ENCODE peak calls at places on chromosomes 6 and 20, in ten cellular contexts. D, U, B, C, E, Z, K, G, F and A are unnamed samples.

GRCh38 chr20:4875578-4876067 is 125.7 kb downstream of the SLC23A2 start:
- DNase-seq in C (no peak), K (no peak), U (no peak), E (no peak), G (no peak), F (no peak), D (no peak), Z (no peak), B (no peak), A (no peak)

GRCh38 chr6:12935637-12936036 is 219.1 kb downstream of the PHACTR1 start:
- DNase-seq in G (no peak), Z (no peak), K (no peak), B (no peak), E (no peak), U (no peak), D (no peak), C (no peak), F (no peak), A (no peak)

GRCh38 chr20:32961956-32962517 is 42.2 kb downstream of the SUN5 start:
- DNase-seq in B (no peak), C (no peak), F (no peak), K (no peak), Z (no peak), G (no peak), E (peak; percentile 1), U (no peak), D (no peak), A (no peak)

GRCh38 chr6:36544228-36544627 is 3.1 kb downstream of the STK38 start:
- DNase-seq in F (no peak), G (no peak), D (no peak), B (peak; percentile 56), U (no peak), K (no peak), Z (peak; percentile 41), C (no peak), E (peak; percentile 15), A (no peak)

GRCh38 chr6:133583907-133584306 is 305.0 kb upstream of the TCF21 start:
- DNase-seq in G (no peak), D (no peak), U (no peak), K (no peak), C (no peak), E (no peak), Z (no peak), B (no peak), F (no peak), A (no peak)

GRCh38 chr20:25246182-25246943 is 1.5 kb upstream of the PYGB start:
- DNase-seq in G (no peak), B (no peak), D (no peak), Z (no peak), E (no peak), C (no peak), F (no peak), K (no peak), U (no peak), A (no peak)

GRCh38 chr6:125255201-125255600 is 46.6 kb downstream of the HDDC2 start:
- DNase-seq in B (no peak), U (no peak), G (peak; percentile 36), Z (no peak), E (no peak), K (no peak), C (no peak), F (no peak), D (no peak), A (no peak)

GRCh38 chr6:155177369-155177961 is 86.3 kb upstream of the CLDN20 start:
- DNase-seq in D (no peak), G (peak; percentile 76), K (no peak), C (peak; percentile 75), F (no peak), E (no peak), Z (peak; percentile 48), U (peak; percentile 59), B (peak; percentile 90), A (no peak)

GRCh38 chr6:53347921-53348435 is 772 bp downstream of the ELOVL5 start:
- DNase-seq in Z (peak; percentile 69), D (peak; percentile 62), C (peak; percentile 36), E (peak; percentile 74), K (peak; percentile 66), U (peak; percentile 57), B (peak; percentile 52), G (peak; percentile 52), F (no peak), A (no peak)

GRCh38 chr6:138446821-138447220 is 42.8 kb downstream of the HEBP2 start:
- DNase-seq in K (no peak), C (no peak), G (no peak), U (no peak), B (no peak), D (no peak), E (no peak), Z (no peak), F (no peak), A (no peak)

GRCh38 chr20:3092611-3093379 is 8.3 kb upstream of the AVP start:
- DNase-seq in E (no peak), C (no peak), G (no peak), D (no peak), Z (no peak), U (no peak), F (no peak), K (no peak), B (no peak), A (no peak)

GRCh38 chr20:25274891-25275812 is 27.3 kb downstream of the PYGB start:
- DNase-seq in C (no peak), B (no peak), Z (no peak), U (no peak), F (no peak), K (no peak), E (no peak), D (peak; percentile 15), G (no peak), A (no peak)

GRCh38 chr20:24491043-24491756 is 21.8 kb downstream of the SYNDIG1 start:
- DNase-seq in Z (no peak), D (no peak), E (no peak), C (no peak), F (no peak), G (no peak), U (no peak), B (no peak), K (no peak), A (no peak)

GRCh38 chr6:53741417-53741816 is 53.4 kb upstream of the LRRC1 start:
- DNase-seq in K (no peak), E (no peak), C (no peak), Z (no peak), D (no peak), F (no peak), G (no peak), U (no peak), B (no peak), A (no peak)

GRCh38 chr6:106300944-106301343 is 24.6 kb downstream of the ATG5 start:
- DNase-seq in U (peak; percentile 46), C (peak; percentile 32), D (no peak), G (peak; percentile 65), B (peak; percentile 59), E (peak; percentile 12), K (no peak), Z (peak; percentile 34), F (no peak), A (no peak)

GRCh38 chr6:69622230-69622629 is 174.6 kb downstream of the LMBRD1 start:
- DNase-seq in F (no peak), K (no peak), B (no peak), D (no peak), U (no peak), G (no peak), Z (no peak), C (no peak), E (no peak), A (no peak)

GRCh38 chr20:4131911-4132310 is 116.6 kb upstream of the RNF24 start:
- DNase-seq in K (no peak), Z (no peak), B (no peak), D (no peak), U (no peak), F (no peak), E (no peak), C (no peak), G (no peak), A (no peak)

GRCh38 chr6:158383542-158383941 is 71.3 kb downstream of the TULP4 start:
- DNase-seq in U (no peak), E (no peak), C (no peak), F (no peak), K (no peak), D (no peak), B (no peak), Z (no peak), G (no peak), A (no peak)

GRCh38 chr20:58714340-58714922 is 21.8 kb downstream of the NPEPL1 start:
- DNase-seq in G (no peak), C (no peak), U (no peak), D (no peak), K (no peak), F (no peak), B (no peak), Z (no peak), E (peak; percentile 9), A (no peak)

GRCh38 chr20:43185901-43186300 is 3.8 kb downstream of the PTPRT start:
- DNase-seq in Z (no peak), G (no peak), U (no peak), K (no peak), B (no peak), D (no peak), E (no peak), C (no peak), F (no peak), A (no peak)

GRCh38 chr20:57526885-57527566 is 2.1 kb upstream of the CTCFL start:
- DNase-seq in C (no peak), Z (no peak), E (no peak), B (no peak), D (no peak), G (no peak), F (no peak), K (no peak), U (no peak), A (no peak)